ENCODE peak calls at places on chromosome 14, in four cellular contexts. T is CD8-positive, alpha-beta memory T cell; U is effector memory CD4-positive, alpha-beta T cell; X is IMR-90. H is an unnamed sample.
A peak's percentile ranks its signal among the peaks of the same experiment; 100 is the strongest.

GRCh38 chr14:69519701-69520100 is 35.2 kb downstream of the PLEKHD1 start:
- DNase-seq in T (no peak), U (no peak), X (no peak), H (no peak)

GRCh38 chr14:47917344-47917954 is 242.0 kb upstream of the MDGA2 start:
- DNase-seq in T (no peak), U (no peak), X (peak; percentile 13), H (no peak)

GRCh38 chr14:63510538-63510937 is 32.6 kb downstream of the PPP2R5E start:
- DNase-seq in T (no peak), U (no peak), X (peak; percentile 73), H (no peak)

GRCh38 chr14:60094306-60094897 is 2.7 kb downstream of the PCNX4 start:
- DNase-seq in T (no peak), U (no peak), X (peak; percentile 70), H (no peak)

GRCh38 chr14:102164964-102165363 is 25.3 kb downstream of the WDR20 start:
- DNase-seq in T (no peak), U (no peak), X (no peak), H (no peak)

GRCh38 chr14:103510311-103511021 is 12.2 kb downstream of the CKB start:
- DNase-seq in T (no peak), U (no peak), X (no peak), H (no peak)

GRCh38 chr14:67999290-67999689 is 179.7 kb downstream of the RAD51B start:
- DNase-seq in T (no peak), U (no peak), X (peak; percentile 78), H (no peak)

GRCh38 chr14:80350707-80351106 is 139.4 kb upstream of the DIO2 start:
- DNase-seq in T (no peak), U (no peak), X (peak; percentile 52), H (no peak)

GRCh38 chr14:74140374-74140850 is 55.7 kb downstream of the LIN52 start:
- DNase-seq in T (no peak), U (no peak), X (no peak), H (no peak)

DNA sequence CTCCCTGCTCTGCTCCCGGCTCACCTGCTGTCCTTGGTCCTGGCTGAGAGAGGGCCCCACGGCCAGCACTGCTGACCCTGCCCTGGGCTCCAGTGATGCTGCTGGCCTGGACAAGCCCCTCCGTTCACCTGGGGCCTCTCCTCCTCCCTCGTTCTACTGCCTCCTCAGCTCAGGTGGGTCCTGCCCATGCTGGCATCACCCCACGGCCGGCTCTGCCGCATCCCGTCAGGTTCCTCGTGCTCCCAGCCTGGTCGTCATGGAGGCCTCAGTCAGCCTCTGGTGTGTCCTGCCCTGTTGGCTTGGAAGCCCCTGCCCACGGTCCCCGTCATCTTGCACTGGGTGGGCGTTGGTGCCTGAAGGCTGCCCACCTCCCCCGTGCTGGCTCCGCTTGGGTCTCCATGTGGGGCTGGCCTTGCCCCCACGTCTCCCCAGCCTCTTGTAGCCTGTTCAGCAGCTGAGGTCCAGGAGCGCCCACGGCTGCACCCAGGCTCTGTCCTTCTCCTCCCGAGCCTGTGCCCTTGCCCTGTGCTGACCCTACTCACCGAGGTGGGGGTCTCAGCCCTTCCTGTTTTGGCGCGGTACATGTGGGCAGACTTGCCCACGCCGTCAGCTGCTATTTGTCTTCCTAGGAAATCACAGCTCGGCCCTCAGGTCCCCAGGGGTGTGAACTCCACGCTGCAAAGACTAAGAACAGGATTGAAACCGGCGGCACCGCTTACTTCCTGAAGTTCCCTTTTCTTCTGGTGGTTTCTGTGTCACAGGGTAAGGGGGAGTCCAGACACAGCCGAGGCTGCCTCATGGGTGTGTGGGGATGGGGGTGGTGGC is 121.6 kb downstream of the TMEM121 start:
- DNase-seq in T (peak; percentile 49), U (no peak), X (no peak), H (no peak)
- H3K9me3 ChIP-seq in T (no peaks in the 10 kb centered on the region), U (no peaks in the 10 kb centered on the region), X (peaks cover 25% of the 10 kb centered on the region), H (no peaks in the 10 kb centered on the region)

GRCh38 chr14:98466807-98467206 is 805.2 kb downstream of the BCL11B start:
- DNase-seq in T (no peak), U (no peak), X (no peak), H (no peak)

GRCh38 chr14:98458702-98459101 is 813.3 kb downstream of the BCL11B start:
- DNase-seq in T (no peak), U (no peak), X (no peak), H (no peak)

GRCh38 chr14:98462908-98463307 is 809.1 kb downstream of the BCL11B start:
- DNase-seq in T (no peak), U (no peak), X (no peak), H (no peak)
- H3K9me3 ChIP-seq in T (no peaks in the 10 kb centered on the region), U (no peaks in the 10 kb centered on the region), X (peaks cover 23% of the 10 kb centered on the region), H (peaks cover 2% of the 10 kb centered on the region)

DNA sequence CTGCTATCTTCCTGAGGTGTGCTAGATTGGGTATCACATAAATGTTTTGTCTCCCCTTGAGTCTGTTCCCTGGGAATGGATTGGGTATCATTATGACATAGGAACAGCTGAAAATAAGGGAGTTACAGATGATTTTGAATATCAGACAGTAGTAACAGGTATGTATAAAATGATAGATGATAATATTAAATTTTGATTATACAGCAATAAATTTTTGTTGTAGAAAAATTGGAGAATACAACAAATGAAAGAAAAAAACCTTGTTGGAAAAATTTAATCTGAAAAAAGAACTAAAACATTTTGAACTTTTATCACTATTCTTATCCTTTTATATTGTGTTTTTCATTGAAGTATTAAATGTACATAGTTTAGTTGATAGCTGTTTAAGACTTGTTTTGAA is 43.2 kb downstream of the FBXO34 start:
- DNase-seq in T (no peak), U (no peak), X (no peak), H (no peak)
- H3K9me3 ChIP-seq in T (peaks cover 5% of the 10 kb centered on the region), U (peaks cover 7% of the 10 kb centered on the region), X (peaks cover 6% of the 10 kb centered on the region), H (no peaks in the 10 kb centered on the region)

GRCh38 chr14:90639641-90640040 is 176.6 kb downstream of the TTC7B start:
- DNase-seq in T (no peak), U (no peak), X (no peak), H (no peak)

GRCh38 chr14:90641111-90642010 is 174.9 kb downstream of the TTC7B start:
- DNase-seq in T (no peak), U (no peak), X (peak; percentile 29), H (no peak)

GRCh38 chr14:90643982-90644510 is 172.2 kb downstream of the TTC7B start:
- DNase-seq in T (no peak), U (no peak), X (no peak), H (no peak)

GRCh38 chr14:90644882-90645281 is 171.3 kb downstream of the TTC7B start:
- DNase-seq in T (no peak), U (no peak), X (peak; percentile 80), H (no peak)

GRCh38 chr14:90642239-90642717 is 174.0 kb downstream of the TTC7B start:
- DNase-seq in T (no peak), U (no peak), X (peak; percentile 32), H (no peak)
- H3K9me3 ChIP-seq in T (no peaks in the 10 kb centered on the region), U (no peaks in the 10 kb centered on the region), X (no peaks in the 10 kb centered on the region), H (no peaks in the 10 kb centered on the region)

GRCh38 chr14:19947413-19948090 is 16.8 kb downstream of the OR4K1 start:
- DNase-seq in T (no peak), U (no peak), X (no peak), H (no peak)
- H3K9me3 ChIP-seq in T (no peaks in the 10 kb centered on the region), U (no peaks in the 10 kb centered on the region), X (peaks cover 6% of the 10 kb centered on the region), H (no peaks in the 10 kb centered on the region)

DNA sequence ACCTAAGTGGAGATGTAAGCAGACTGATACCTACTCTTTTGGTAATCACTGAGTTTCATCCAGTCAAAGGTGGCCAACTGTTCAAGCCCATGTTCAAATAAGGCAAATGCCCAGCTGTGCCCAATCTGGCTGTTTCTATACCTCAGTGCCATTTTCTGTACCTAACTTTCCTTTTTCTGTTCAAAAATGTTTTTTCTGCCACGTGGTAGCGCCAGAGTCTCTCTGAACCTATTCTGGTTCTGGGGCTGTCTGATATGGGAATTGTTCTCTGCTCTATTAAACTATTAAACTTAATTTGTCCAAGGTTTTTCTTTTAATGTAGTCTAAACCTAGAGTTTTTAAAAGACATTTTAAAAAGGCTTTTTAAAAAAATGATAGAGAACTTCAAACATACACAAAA is 391.2 kb downstream of the NOVA1 start:
- DNase-seq in T (no peak), U (no peak), X (no peak), H (no peak)
- H3K9me3 ChIP-seq in T (no peaks in the 10 kb centered on the region), U (no peaks in the 10 kb centered on the region), X (no peaks in the 10 kb centered on the region), H (no peaks in the 10 kb centered on the region)

GRCh38 chr14:105862581-105863239 is 336.3 kb downstream of the TMEM121 start:
- DNase-seq in T (peak; percentile 33), U (no peak), X (no peak), H (no peak)
- H3K9me3 ChIP-seq in T (no peaks in the 10 kb centered on the region), U (no peaks in the 10 kb centered on the region), X (peaks cover 70% of the 10 kb centered on the region), H (no peaks in the 10 kb centered on the region)

GRCh38 chr14:36662258-36662542 is 540 bp downstream of the PAX9 start:
- DNase-seq in T (no peak), U (no peak), X (no peak), H (no peak)

GRCh38 chr14:36661506-36662257 is at the start of gene PAX9:
- DNase-seq in T (peak; percentile 48), U (no peak), X (peak; percentile 41), H (no peak)

GRCh38 chr14:36659010-36659821 is 2.4 kb upstream of the PAX9 start:
- DNase-seq in T (no peak), U (no peak), X (no peak), H (no peak)

GRCh38 chr14:36659822-36660735 is 1.6 kb upstream of the PAX9 start:
- DNase-seq in T (no peak), U (no peak), X (no peak), H (no peak)

DNA sequence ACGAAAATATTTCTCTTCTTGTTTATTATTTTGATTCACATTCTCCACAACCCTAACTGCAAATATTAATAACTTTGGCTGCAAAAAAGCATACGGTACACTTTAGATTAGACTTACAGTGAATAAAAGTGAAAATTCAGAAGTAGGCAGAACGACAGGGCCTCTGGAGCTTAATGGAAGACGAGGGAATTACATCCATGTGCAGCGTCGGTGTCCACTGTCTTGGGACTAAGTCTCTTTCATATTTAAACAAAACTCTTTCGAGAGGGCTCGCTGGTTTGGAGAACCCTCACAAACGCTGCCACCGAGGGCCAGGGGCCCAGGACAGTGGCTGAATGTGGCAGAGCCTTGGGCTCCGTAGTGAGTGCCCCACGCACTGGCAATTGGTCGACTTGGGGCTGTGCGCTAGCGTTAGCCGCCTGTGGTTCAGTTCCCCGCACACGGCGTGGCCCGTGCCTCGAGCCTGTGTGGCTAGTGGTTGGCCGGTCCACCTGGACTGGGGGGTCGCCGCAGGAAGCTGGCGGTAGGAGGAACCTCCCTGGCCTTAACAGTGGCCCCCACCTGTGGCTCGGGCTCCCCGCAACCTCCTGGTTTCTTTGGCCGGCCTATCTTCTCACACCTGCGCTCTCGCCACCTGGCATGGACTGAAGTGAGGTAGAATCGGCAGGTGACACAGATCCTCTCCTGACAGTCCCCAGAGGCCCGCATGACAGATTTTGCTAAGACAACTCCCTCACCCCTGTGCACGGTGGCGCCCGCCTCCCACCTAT is 739 bp upstream of the PAX9 start:
- DNase-seq in T (no peak), U (no peak), X (no peak), H (no peak)
- H3K9me3 ChIP-seq in T (no peaks in the 10 kb centered on the region), U (no peaks in the 10 kb centered on the region), X (peaks cover 11% of the 10 kb centered on the region), H (no peaks in the 10 kb centered on the region)